ENCODE peak calls at places on chromosomes 2 and 18, in four cellular contexts. A is AG08396, M is hippocampal formation, R is midbrain. H is an unnamed sample.

GRCh38 chr18:44700652-44701051 is 20.0 kb downstream of the SETBP1 start:
- DNase-seq in A (no peak), R (no peak), M (peak), H (peak)

GRCh38 chr2:235390108-235390815 is 103.6 kb upstream of the AGAP1 start:
- DNase-seq in M (no peak), A (peak), R (no peak), H (no peak)

GRCh38 chr2:173652731-173653426 is 298.2 kb downstream of the CDCA7 start:
- DNase-seq in R (no peak), M (no peak), A (peak), H (peak)

GRCh38 chr2:192645811-192646598 is 451.3 kb upstream of the TMEFF2 start:
- DNase-seq in A (no peak), R (no peak), M (no peak), H (no peak)

GRCh38 chr18:49892148-49892924 is 79.0 kb upstream of the ACAA2 start:
- DNase-seq in M (no peak), A (no peak), R (no peak), H (no peak)

GRCh38 chr2:44747794-44748193 is 193.7 kb upstream of the SIX3 start:
- DNase-seq in A (no peak), M (no peak), R (no peak), H (no peak)

GRCh38 chr18:13120255-13120654 is 98.3 kb upstream of the LDLRAD4 start:
- DNase-seq in R (no peak), M (no peak), A (no peak), H (no peak)

GRCh38 chr2:116988303-116988702 is 826.2 kb upstream of the DDX18 start:
- DNase-seq in R (no peak), A (no peak), M (no peak), H (no peak)

H was measured in putamen.